ENCODE peak calls at places on chromosome 2, in seven cellular contexts. Q, K, F, T, N, B and R are unnamed samples.

GRCh38 chr2:172052000-172052983 is 33.0 kb upstream of the DLX1 start:
- DNase-seq in Q (no peak), K (peak; percentile 40), F (peak; percentile 1), T (peak; percentile 27), N (peak; percentile 20), B (peak; percentile 35), R (no peak)

GRCh38 chr2:103401621-103402020 is 639.8 kb downstream of the TMEM182 start:
- DNase-seq in Q (no peak), K (no peak), F (no peak), T (peak; percentile 20), N (no peak), B (no peak), R (no peak)

GRCh38 chr2:26805241-26805676 is 19.4 kb downstream of the CENPA start:
- DNase-seq in Q (no peak), K (no peak), F (no peak), T (peak; percentile 83), N (no peak), B (no peak), R (peak; percentile 98)

GRCh38 chr2:219459460-219460311 is 25.0 kb downstream of the SPEG start:
- DNase-seq in Q (peak; percentile 59), K (peak; percentile 33), F (no peak), T (peak; percentile 65), N (no peak), B (no peak), R (peak; percentile 42)

GRCh38 chr2:231028890-231029289 is 8.4 kb upstream of the C2orf72 start:
- DNase-seq in Q (no peak), K (no peak), F (no peak), T (no peak), N (no peak), B (no peak), R (no peak)

GRCh38 chr2:107466984-107467383 is 359.7 kb upstream of the RGPD4 start:
- DNase-seq in Q (no peak), K (no peak), F (no peak), T (no peak), N (no peak), B (no peak), R (no peak)

GRCh38 chr2:28956415-28956826 is 24.7 kb upstream of the TOGARAM2 start:
- DNase-seq in Q (no peak), K (no peak), F (no peak), T (peak; percentile 49), N (no peak), B (no peak), R (no peak)

GRCh38 chr2:189933911-189934399 is 128.6 kb downstream of the MSTN start:
- DNase-seq in Q (no peak), K (no peak), F (no peak), T (peak; percentile 95), N (no peak), B (no peak), R (peak; percentile 45)

GRCh38 chr2:64101141-64101591 is 43.1 kb downstream of the PELI1 start:
- DNase-seq in Q (no peak), K (no peak), F (no peak), T (peak; percentile 66), N (no peak), B (no peak), R (no peak)